ENCODE peak calls at places on chromosome 7, in five cellular contexts. X is endodermal cell, O is AG04450, E is pancreas, S is HCT116. D is an unnamed sample.

GRCh38 chr7:116511552-116512523 is 12.3 kb downstream of the CAV2 start:
- DNase-seq in O (no peak), S (peak; percentile 85), E (no peak), X (no peak), D (no peak)

GRCh38 chr7:127447326-127447945 is 54.9 kb upstream of the ZNF800 start:
- DNase-seq in O (peak; percentile 3), E (no peak), X (peak; percentile 88), S (peak; percentile 74), D (peak; percentile 55)

GRCh38 chr7:28329616-28330373 is 82.5 kb upstream of the CREB5 start:
- DNase-seq in X (no peak), O (no peak), E (no peak), S (no peak), D (no peak)

GRCh38 chr7:50317697-50318640 is 13.5 kb downstream of the IKZF1 start:
- DNase-seq in O (no peak), X (no peak), S (no peak), E (no peak), D (no peak)

GRCh38 chr7:133535308-133535707 is 282.4 kb downstream of the EXOC4 start:
- DNase-seq in E (no peak), O (no peak), X (no peak), S (no peak), D (no peak)

GRCh38 chr7:149838992-149839408 is 825 bp downstream of the ZNF862 start:
- DNase-seq in E (no peak), S (no peak), X (no peak), O (no peak), D (no peak)

GRCh38 chr7:26492816-26493215 is 201.2 kb downstream of the SNX10 start:
- DNase-seq in S (no peak), X (no peak), E (no peak), O (no peak), D (no peak)

GRCh38 chr7:25031432-25031831 is 51.5 kb upstream of the OSBPL3 start:
- DNase-seq in S (no peak), X (no peak), O (no peak), E (no peak), D (no peak)

GRCh38 chr7:19815546-19815945 is 42.1 kb upstream of the TMEM196 start:
- DNase-seq in X (no peak), S (no peak), E (no peak), O (no peak), D (no peak)

GRCh38 chr7:31939076-31939475 is 131.1 kb downstream of the PDE1C start:
- DNase-seq in O (no peak), X (no peak), E (no peak), S (no peak), D (no peak)

GRCh38 chr7:92809397-92810241 is 26.8 kb downstream of the CDK6 start:
- DNase-seq in E (no peak), X (peak; percentile 56), S (peak; percentile 76), O (peak; percentile 87), D (peak; percentile 95)

GRCh38 chr7:149685455-149685854 is 87.9 kb downstream of the ZNF467 start:
- DNase-seq in S (no peak), X (no peak), E (no peak), O (no peak), D (no peak)

GRCh38 chr7:135519233-135519688 is 9.4 kb upstream of the CNOT4 start:
- DNase-seq in X (no peak), O (no peak), E (no peak), S (no peak), D (no peak)

GRCh38 chr7:16345979-16346958 is 75.1 kb downstream of the CRPPA start:
- DNase-seq in O (peak; percentile 16), S (peak; percentile 44), X (no peak), E (no peak), D (peak; percentile 76)

GRCh38 chr7:120856621-120857352 is 1.2 kb downstream of the TSPAN12 start:
- DNase-seq in X (peak; percentile 89), O (no peak), E (peak; percentile 67), S (peak; percentile 29), D (peak; percentile 24)

GRCh38 chr7:36925207-36925606 is 200.9 kb upstream of the AOAH start:
- DNase-seq in E (no peak), X (no peak), O (no peak), S (no peak), D (no peak)

GRCh38 chr7:53988376-53988775 is 553.8 kb upstream of the VSTM2A start:
- DNase-seq in X (no peak), E (no peak), O (no peak), S (no peak), D (no peak)

GRCh38 chr7:37440738-37441404 is 7.8 kb downstream of the ELMO1 start:
- DNase-seq in E (no peak), X (no peak), O (no peak), S (no peak), D (no peak)

GRCh38 chr7:124328774-124329173 is 295.9 kb upstream of the TMEM229A start:
- DNase-seq in O (no peak), S (no peak), X (no peak), E (no peak), D (no peak)

GRCh38 chr7:124996778-124997177 is 67.2 kb upstream of the POT1 start:
- DNase-seq in E (no peak), X (peak; percentile 55), S (no peak), O (no peak), D (no peak)

GRCh38 chr7:17233643-17234397 is 64.6 kb upstream of the AHR start:
- DNase-seq in O (no peak), S (no peak), X (no peak), E (no peak), D (peak; percentile 24)

GRCh38 chr7:956031-956430 is 1.6 kb upstream of the ADAP1 start:
- DNase-seq in O (no peak), X (no peak), E (peak; percentile 45), S (no peak), D (no peak)

GRCh38 chr7:952548-953441 is 1.7 kb downstream of the ADAP1 start:
- DNase-seq in S (no peak), X (peak; percentile 25), O (no peak), E (peak; percentile 50), D (no peak)

GRCh38 chr7:953547-954327 is 743 bp downstream of the ADAP1 start:
- DNase-seq in E (peak; percentile 69), O (no peak), S (no peak), X (peak; percentile 87), D (no peak)

GRCh38 chr7:951881-952547 is 2.5 kb downstream of the ADAP1 start:
- DNase-seq in O (no peak), E (peak; percentile 47), X (no peak), S (no peak), D (no peak)

DNA sequence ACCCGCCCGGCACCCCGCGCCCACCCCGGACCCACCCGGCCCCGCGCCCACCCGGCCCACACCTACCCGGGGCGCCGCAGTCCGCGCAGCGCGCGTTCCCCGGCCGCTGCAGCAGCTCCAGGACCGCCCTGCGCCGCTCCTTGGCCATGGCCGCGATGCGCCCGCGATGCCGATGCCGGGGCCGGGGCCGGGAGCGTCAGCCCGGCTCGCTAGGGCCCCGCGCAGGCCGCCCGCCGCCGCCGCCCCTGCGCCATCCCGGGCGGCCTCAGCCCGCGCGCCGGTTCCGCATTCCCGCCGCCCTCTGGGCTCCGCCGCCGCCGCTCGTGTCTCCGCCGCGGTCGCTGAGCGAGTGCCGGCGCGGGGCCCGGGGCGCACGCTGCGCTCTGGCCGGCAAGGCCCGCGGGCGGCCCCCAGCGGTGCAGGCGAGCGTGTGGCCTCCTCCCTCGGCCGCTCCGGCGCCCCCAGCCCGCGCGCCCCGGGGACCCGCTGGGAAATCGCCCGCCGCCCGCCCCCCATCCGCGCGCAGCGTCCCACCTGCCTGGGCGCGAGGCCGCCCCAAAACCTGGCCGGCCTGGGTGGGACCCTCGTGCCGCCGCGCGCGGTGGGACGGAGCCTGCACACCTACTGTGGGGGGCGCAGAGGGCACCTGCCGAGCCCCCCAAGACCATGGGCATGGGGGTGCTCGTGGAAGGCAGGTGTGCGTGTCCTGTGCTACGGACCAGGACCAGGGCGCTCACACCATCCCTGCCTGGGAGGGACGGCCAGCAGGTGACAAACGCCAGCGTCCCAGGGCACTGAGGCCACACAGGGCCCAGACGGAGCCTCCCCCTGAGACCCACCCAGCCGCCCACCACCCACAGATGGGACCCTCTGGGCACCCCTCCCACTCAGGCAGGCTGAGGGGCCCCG is at the start of gene ADAP1:
- DNase-seq in O (no peak), E (peak; percentile 83), S (no peak), X (no peak), D (no peak)
- H3K27ac ChIP-seq in O (no peak within 1 kb of the TSS), E (peak within 1 kb of the TSS; percentile 30), S (peak within 1 kb of the TSS; percentile 65), X (no peak within 1 kb of the TSS), D (no peak within 1 kb of the TSS)

GRCh38 chr7:105524840-105525239 is 2.8 kb upstream of the PUS7 start:
- DNase-seq in X (no peak), O (no peak), S (no peak), E (no peak), D (no peak)

GRCh38 chr7:105521027-105521730 is 892 bp downstream of the PUS7 start:
- DNase-seq in E (peak; percentile 78), X (peak; percentile 78), S (no peak), O (peak; percentile 7), D (peak; percentile 54)

GRCh38 chr7:105519353-105519752 is 2.7 kb downstream of the PUS7 start:
- DNase-seq in O (no peak), X (no peak), S (no peak), E (no peak), D (peak; percentile 6)

DNA sequence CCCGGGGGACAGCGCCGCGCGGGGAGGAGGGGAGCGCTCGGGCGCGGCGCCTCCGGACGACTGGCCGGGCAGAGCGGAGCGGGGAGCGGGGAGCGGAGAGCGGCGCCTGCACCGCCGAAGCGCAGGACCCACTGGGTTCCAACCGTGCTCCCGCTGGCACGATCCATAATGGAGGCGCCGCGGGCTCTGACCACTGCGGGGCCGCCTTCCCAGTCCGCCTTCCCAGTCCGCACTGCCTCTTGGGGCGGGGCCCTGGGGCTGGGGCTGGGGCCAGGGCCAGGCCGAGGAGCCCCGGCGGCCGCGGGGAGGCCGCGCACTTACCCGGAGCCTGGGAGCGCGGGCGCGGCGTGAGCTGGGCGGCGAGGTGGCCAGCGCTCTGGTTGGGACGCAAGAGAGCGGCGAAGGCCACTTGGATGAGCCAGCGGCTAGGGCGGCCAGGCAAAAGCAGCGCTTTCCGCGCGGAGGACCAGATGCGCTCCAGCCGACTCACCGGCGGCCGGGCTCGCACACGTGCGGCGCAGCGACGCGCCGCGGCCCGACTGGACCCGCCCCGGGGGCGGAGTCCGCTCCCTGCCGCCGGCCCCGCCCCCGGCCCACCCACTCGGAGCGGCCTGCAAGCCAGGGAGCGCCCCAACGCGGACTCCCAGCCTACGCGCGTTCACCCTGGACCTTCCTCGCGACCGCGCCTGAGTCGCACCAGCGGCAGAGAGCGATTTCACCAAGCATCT is at the start of gene PUS7:
- DNase-seq in E (peak; percentile 92), O (peak; percentile 55), X (peak; percentile 96), S (peak; percentile 81), D (peak; percentile 84)
- TF ChIP-seq CTCF in E (no peak), O (no peak), X (no peak), S (no peak), D (no peak)

GRCh38 chr7:69204936-69205335 is 393.3 kb upstream of the AUTS2 start:
- DNase-seq in O (no peak), X (no peak), E (no peak), S (no peak), D (no peak)

GRCh38 chr7:69208848-69209247 is 389.4 kb upstream of the AUTS2 start:
- DNase-seq in X (no peak), S (no peak), O (no peak), E (no peak), D (no peak)

GRCh38 chr7:69211336-69211735 is 386.9 kb upstream of the AUTS2 start:
- DNase-seq in O (no peak), S (no peak), E (no peak), X (no peak), D (no peak)

GRCh38 chr7:69199661-69200060 is 398.6 kb upstream of the AUTS2 start:
- DNase-seq in O (no peak), S (no peak), E (no peak), X (no peak), D (no peak)

GRCh38 chr7:69205576-69205975 is 392.7 kb upstream of the AUTS2 start:
- DNase-seq in E (no peak), X (no peak), S (no peak), O (no peak), D (no peak)
- H3K27ac ChIP-seq in E (no peak overlapping the region), X (no peak overlapping the region), S (no peak overlapping the region), O (no peak overlapping the region), D (no peak overlapping the region)

GRCh38 chr7:118087121-118087520 is 96.8 kb upstream of the LSM8 start:
- DNase-seq in X (no peak), O (no peak), E (no peak), S (no peak), D (no peak)
- TF ChIP-seq CTCF in X (no peak), O (no peak), E (no peak), S (no peak), D (no peak)

D was measured in brain microvascular endothelial cell.